ENCODE peak calls at places on chromosomes 11 and 22, in four cellular contexts. C is EL; Q is stimulated activated naive CD8-positive, alpha-beta T cell treated with anti-CD3 and anti-CD28 coated beads, Interleukin-15, Interleukin-2, amounts not matched to agents 100 U/mL and 50 U/mL, for 24 hours; M is activated CD4-positive, alpha-beta T cell treated with anti-CD3 and anti-CD28 coated beads, Interleukin-2, amount 50 U/mL, for 1 hour. Y is an unnamed sample.

GRCh38 chr11:60988658-60989057 is 17.2 kb downstream of the CD6 start:
- DNase-seq in C (no peak), Q (no peak), M (no peak), Y (no peak)

GRCh38 chr22:50298937-50299656 is 8.3 kb downstream of the PLXNB2 start:
- DNase-seq in C (no peak), Q (no peak), M (no peak), Y (no peak)

GRCh38 chr22:25692392-25692791 is 49.6 kb upstream of the MYO18B start:
- DNase-seq in C (no peak), Q (no peak), M (no peak), Y (no peak)

GRCh38 chr11:28464252-28464867 is 356.2 kb downstream of the METTL15 start:
- DNase-seq in C (peak; percentile 78), Q (no peak), M (no peak), Y (no peak)

GRCh38 chr11:131691558-131692041 is 321.2 kb downstream of the NTM start:
- DNase-seq in C (peak; percentile 27), Q (peak; percentile 46), M (no peak), Y (no peak)

GRCh38 chr11:65571940-65572339 is 398 bp upstream of the FAM89B start:
- DNase-seq in C (no peak), Q (no peak), M (no peak), Y (peak; percentile 19)

GRCh38 chr11:304915-305833 is 2.4 kb upstream of the IFITM2 start:
- DNase-seq in C (peak; percentile 67), Q (peak; percentile 65), M (peak; percentile 63), Y (no peak)

GRCh38 chr11:21415566-21415965 is 746.2 kb downstream of the NELL1 start:
- DNase-seq in C (no peak), Q (no peak), M (no peak), Y (no peak)

GRCh38 chr11:46367244-46367915 is 14.1 kb upstream of the MDK start:
- DNase-seq in C (peak; percentile 49), Q (peak; percentile 86), M (peak; percentile 74), Y (no peak)

GRCh38 chr22:29315286-29316195 is at the start of gene RASL10A:
- DNase-seq in C (no peak), Q (no peak), M (no peak), Y (no peak)

GRCh38 chr11:95778699-95779098 is 10.9 kb downstream of the FAM76B start:
- DNase-seq in C (no peak), Q (no peak), M (no peak), Y (no peak)

GRCh38 chr11:91209751-91210150 is 986.9 kb upstream of the CHORDC1 start:
- DNase-seq in C (peak; percentile 3), Q (no peak), M (no peak), Y (no peak)

GRCh38 chr22:23709107-23709506 is 18.3 kb downstream of the RGL4 start:
- DNase-seq in C (peak; percentile 61), Q (no peak), M (no peak), Y (no peak)

GRCh38 chr11:736431-736830 is 10.8 kb upstream of the TALDO1 start:
- DNase-seq in C (no peak), Q (no peak), M (no peak), Y (no peak)

GRCh38 chr11:86214710-86215109 is 29.8 kb upstream of the EED start:
- DNase-seq in C (no peak), Q (peak; percentile 87), M (no peak), Y (no peak)

GRCh38 chr11:6012055-6012668 is 5.4 kb upstream of the OR56A4 start:
- DNase-seq in C (no peak), Q (no peak), M (no peak), Y (no peak)

GRCh38 chr11:5240458-5240857 is 6.2 kb upstream of the HBD start:
- DNase-seq in C (no peak), Q (no peak), M (no peak), Y (no peak)

GRCh38 chr11:58061813-58062212 is 31.1 kb downstream of the OR6Q1 start:
- DNase-seq in C (peak; percentile 89), Q (no peak), M (no peak), Y (no peak)

GRCh38 chr11:63871962-63872832 is 33.3 kb downstream of the MARK2 start:
- DNase-seq in C (peak; percentile 98), Q (peak; percentile 54), M (peak; percentile 20), Y (peak; percentile 94)

GRCh38 chr22:36397081-36397766 is 9.5 kb upstream of the MYH9 start:
- DNase-seq in C (peak; percentile 94), Q (no peak), M (no peak), Y (no peak)

GRCh38 chr11:100791873-100792272 is 104.8 kb downstream of the ARHGAP42 start:
- DNase-seq in C (peak; percentile 53), Q (no peak), M (no peak), Y (no peak)

GRCh38 chr11:4658629-4659453 is 15.1 kb downstream of the OR51E1 start:
- DNase-seq in C (no peak), Q (no peak), M (no peak), Y (no peak)

GRCh38 chr11:17389205-17389956 is 922 bp upstream of the KCNJ11 start:
- DNase-seq in C (peak; percentile 49), Q (peak; percentile 88), M (peak; percentile 80), Y (no peak)

GRCh38 chr11:74662487-74663103 is 68.6 kb downstream of the CHRDL2 start:
- DNase-seq in C (no peak), Q (no peak), M (no peak), Y (no peak)

GRCh38 chr11:69450857-69451220 is 30.6 kb upstream of the LINC01488 start:
- DNase-seq in C (no peak), Q (no peak), M (no peak), Y (no peak)

GRCh38 chr22:29840498-29840897 is 2.4 kb upstream of the ASCC2 start:
- DNase-seq in C (peak; percentile 32), Q (no peak), M (no peak), Y (no peak)

GRCh38 chr11:69697861-69698260 is 6.0 kb downstream of the FGF19 start:
- DNase-seq in C (no peak), Q (no peak), M (no peak), Y (no peak)

GRCh38 chr11:92349478-92350156 is 125.0 kb downstream of the FAT3 start:
- DNase-seq in C (no peak), Q (no peak), M (no peak), Y (no peak)

GRCh38 chr11:71410363-71410966 is 37.7 kb downstream of the DHCR7 start:
- DNase-seq in C (no peak), Q (no peak), M (no peak), Y (no peak)

GRCh38 chr22:50267591-50268390 is 2.4 kb downstream of the MAPK11 start:
- DNase-seq in C (peak; percentile 50), Q (peak; percentile 70), M (peak; percentile 59), Y (no peak)

GRCh38 chr11:129785383-129786111 is 30.1 kb upstream of the TMEM45B start:
- DNase-seq in C (peak; percentile 22), Q (no peak), M (no peak), Y (no peak)

GRCh38 chr11:64711944-64712306 is 11.1 kb downstream of the NRXN2 start:
- DNase-seq in C (no peak), Q (no peak), M (no peak), Y (no peak)

Y was measured in LNCaP clone FGC.